ENCODE peak calls at places on chromosomes 3 and 15, in five cellular contexts. H, D, B, M and L are unnamed samples.

GRCh38 chr15:85625856-85626255 is 168.9 kb downstream of the KLHL25 start:
- DNase-seq in H (no peak), D (no peak), B (no peak), M (no peak), L (no peak)

GRCh38 chr15:85764649-85765277 is 30.0 kb downstream of the KLHL25 start:
- DNase-seq in H (no peak), D (no peak), B (no peak), M (no peak), L (no peak)

GRCh38 chr3:171950373-171950772 is 89.0 kb upstream of the FNDC3B start:
- DNase-seq in H (no peak), D (no peak), B (peak), M (no peak), L (no peak)

GRCh38 chr3:188358787-188359493 is 205.0 kb downstream of the LPP start:
- DNase-seq in H (no peak), D (no peak), B (no peak), M (no peak), L (no peak)

GRCh38 chr3:126883241-126883640 is 99.7 kb upstream of the PLXNA1 start:
- DNase-seq in H (peak), D (no peak), B (no peak), M (no peak), L (no peak)

GRCh38 chr15:98853593-98854420 is 153.8 kb downstream of the PGPEP1L start:
- DNase-seq in H (no peak), D (peak), B (peak), M (no peak), L (no peak)

GRCh38 chr3:46709721-46710120 is 7.9 kb downstream of the PRSS50 start:
- DNase-seq in H (no peak), D (peak), B (no peak), M (no peak), L (no peak)

GRCh38 chr3:164377466-164377865 is 700.8 kb downstream of the SI start:
- DNase-seq in H (no peak), D (no peak), B (peak), M (no peak), L (no peak)

GRCh38 chr15:30958219-30958618 is 33.2 kb downstream of the MTMR10 start:
- DNase-seq in H (no peak), D (no peak), B (no peak), M (no peak), L (no peak)

GRCh38 chr3:14775011-14775410 is 43.8 kb upstream of the FGD5 start:
- DNase-seq in H (no peak), D (peak), B (no peak), M (no peak), L (no peak)

GRCh38 chr3:10494180-10494579 is 11.2 kb downstream of the ATP2B2 start:
- DNase-seq in H (no peak), D (no peak), B (no peak), M (no peak), L (no peak)

GRCh38 chr15:38461089-38461833 is 7.3 kb downstream of the FAM98B start:
- DNase-seq in H (no peak), D (no peak), B (peak), M (no peak), L (no peak)

GRCh38 chr3:113606539-113607218 is 74.3 kb downstream of the SIDT1 start:
- DNase-seq in H (no peak), D (no peak), B (no peak), M (no peak), L (no peak)

GRCh38 chr3:10471337-10471721 is 34.1 kb downstream of the ATP2B2 start:
- DNase-seq in H (no peak), D (no peak), B (no peak), M (no peak), L (no peak)

GRCh38 chr15:76376029-76376428 is 39.5 kb downstream of the ISL2 start:
- DNase-seq in H (no peak), D (no peak), B (no peak), M (peak), L (no peak)

GRCh38 chr15:37104413-37105392 is 4.4 kb upstream of the MEIS2 start:
- DNase-seq in H (no peak), D (no peak), B (no peak), M (no peak), L (no peak)

GRCh38 chr3:107956991-107957467 is 133.8 kb downstream of the CD47 start:
- DNase-seq in H (peak), D (peak), B (no peak), M (peak), L (no peak)

GRCh38 chr3:132661120-132661519 is 991 bp downstream of the UBA5 start:
- DNase-seq in H (no peak), D (no peak), B (no peak), M (no peak), L (no peak)

GRCh38 chr3:35602395-35602936 is 36.9 kb upstream of the ARPP21 start:
- DNase-seq in H (no peak), D (no peak), B (no peak), M (no peak), L (no peak)

GRCh38 chr3:186220365-186220764 is 111.5 kb upstream of the ETV5 start:
- DNase-seq in H (no peak), D (no peak), B (peak), M (no peak), L (no peak)

GRCh38 chr3:101643861-101644613 is 32.9 kb downstream of the ZBTB11 start:
- DNase-seq in H (peak), D (no peak), B (peak), M (no peak), L (no peak)

GRCh38 chr15:76217029-76217866 is 94.0 kb downstream of the ETFA start:
- DNase-seq in H (peak), D (no peak), B (peak), M (no peak), L (no peak)

GRCh38 chr15:45473068-45473467 is 49.5 kb downstream of the SLC30A4 start:
- DNase-seq in H (no peak), D (no peak), B (no peak), M (no peak), L (no peak)

GRCh38 chr3:157290761-157291160 is 130.8 kb upstream of the CCNL1 start:
- DNase-seq in H (peak), D (no peak), B (peak), M (no peak), L (no peak)

GRCh38 chr3:186283651-186284445 is 78.2 kb downstream of the DGKG start:
- DNase-seq in H (peak), D (no peak), B (peak), M (no peak), L (no peak)

GRCh38 chr3:44318929-44319328 is 19.6 kb upstream of the TCAIM start:
- DNase-seq in H (no peak), D (no peak), B (peak), M (no peak), L (no peak)

GRCh38 chr15:99014803-99015676 is 7.4 kb upstream of the PGPEP1L start:
- DNase-seq in H (no peak), D (peak), B (peak), M (peak), L (peak)

GRCh38 chr3:169662215-169663070 is 1.1 kb downstream of the MECOM start:
- DNase-seq in H (no peak), D (peak), B (peak), M (peak), L (peak)

GRCh38 chr3:157542711-157543485 is 39.7 kb upstream of the VEPH1 start:
- DNase-seq in H (no peak), D (peak), B (peak), M (peak), L (peak)

GRCh38 chr3:46938118-46938517 is 38.4 kb downstream of the CCDC12 start:
- DNase-seq in H (no peak), D (peak), B (no peak), M (no peak), L (no peak)

GRCh38 chr3:128316456-128316855 is 150.2 kb downstream of the DNAJB8 start:
- DNase-seq in H (no peak), D (peak), B (no peak), M (no peak), L (no peak)

GRCh38 chr3:63467392-63467791 is 185.1 kb upstream of the SNTN start:
- DNase-seq in H (no peak), D (no peak), B (no peak), M (no peak), L (no peak)

GRCh38 chr15:58393196-58393790 is 38.5 kb upstream of the LIPC start:
- DNase-seq in H (no peak), D (no peak), B (no peak), M (no peak), L (no peak)

DNA sequence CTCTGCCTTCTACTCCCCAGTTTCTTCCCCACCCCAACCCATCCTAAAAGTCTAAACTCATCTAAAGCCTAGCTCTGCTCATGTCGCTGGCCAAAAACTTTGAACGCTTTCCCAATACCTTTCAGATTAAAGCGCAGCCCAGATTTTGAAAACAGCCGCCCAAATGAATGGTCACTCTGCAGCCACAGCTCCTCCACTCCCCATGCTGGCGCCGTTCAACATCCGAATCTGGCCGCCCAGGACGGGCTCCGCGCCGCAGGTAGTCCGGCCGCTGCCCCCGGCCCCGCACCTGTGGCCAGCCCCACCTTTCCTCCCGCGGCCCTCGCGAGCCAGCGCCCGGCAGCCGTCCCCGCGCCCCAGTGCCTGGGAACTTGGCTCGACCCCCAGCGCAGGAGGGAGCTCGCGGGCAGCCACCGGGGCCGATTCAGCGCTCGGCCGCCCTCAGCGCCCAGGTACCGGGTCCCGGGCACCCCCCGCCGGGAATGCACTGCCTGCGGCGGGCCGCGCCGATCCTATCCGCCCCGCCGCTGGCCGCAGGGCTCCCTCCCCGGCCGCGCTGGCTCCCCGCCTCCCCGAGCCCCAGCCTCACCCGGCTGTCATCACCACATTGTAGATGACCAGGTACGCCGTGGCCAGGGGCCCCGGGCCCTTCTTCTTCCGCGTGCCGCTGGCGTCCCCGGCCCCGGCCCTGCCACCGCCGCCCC is 417 bp downstream of the HACD2 start:
- DNase-seq in H (no peak), D (no peak), B (peak), M (no peak), L (peak)
- TF ChIP-seq CTCF in H (no peak), D (peak), B (peak), M (no peak), L (no peak)

GRCh38 chr15:65182538-65182937 is 2.6 kb downstream of the CLPX start:
- DNase-seq in H (no peak), D (no peak), B (no peak), M (no peak), L (no peak)

GRCh38 chr15:65180167-65180566 is 5.0 kb downstream of the CLPX start:
- DNase-seq in H (no peak), D (no peak), B (no peak), M (no peak), L (no peak)

GRCh38 chr15:65184305-65184943 is 718 bp downstream of the CLPX start:
- DNase-seq in H (no peak), D (peak), B (peak), M (peak), L (peak)

GRCh38 chr15:65184944-65185717 is at the start of gene CLPX:
- DNase-seq in H (peak), D (peak), B (peak), M (peak), L (peak)

GRCh38 chr15:65183847-65184159 is 1.3 kb downstream of the CLPX start:
- DNase-seq in H (no peak), D (no peak), B (no peak), M (no peak), L (no peak)
- TF ChIP-seq CTCF in H (no peak), D (no peak), B (no peak), M (no peak), L (no peak)

GRCh38 chr15:75202251-75203016 is 752 bp downstream of the C15orf39 start:
- DNase-seq in H (peak), D (peak), B (peak), M (peak), L (peak)
- TF ChIP-seq CTCF in H (no peak), D (no peak), B (no peak), M (no peak), L (peak)

GRCh38 chr3:73188707-73189106 is 127.2 kb downstream of the EBLN2 start:
- DNase-seq in H (no peak), D (no peak), B (no peak), M (no peak), L (no peak)

DNA sequence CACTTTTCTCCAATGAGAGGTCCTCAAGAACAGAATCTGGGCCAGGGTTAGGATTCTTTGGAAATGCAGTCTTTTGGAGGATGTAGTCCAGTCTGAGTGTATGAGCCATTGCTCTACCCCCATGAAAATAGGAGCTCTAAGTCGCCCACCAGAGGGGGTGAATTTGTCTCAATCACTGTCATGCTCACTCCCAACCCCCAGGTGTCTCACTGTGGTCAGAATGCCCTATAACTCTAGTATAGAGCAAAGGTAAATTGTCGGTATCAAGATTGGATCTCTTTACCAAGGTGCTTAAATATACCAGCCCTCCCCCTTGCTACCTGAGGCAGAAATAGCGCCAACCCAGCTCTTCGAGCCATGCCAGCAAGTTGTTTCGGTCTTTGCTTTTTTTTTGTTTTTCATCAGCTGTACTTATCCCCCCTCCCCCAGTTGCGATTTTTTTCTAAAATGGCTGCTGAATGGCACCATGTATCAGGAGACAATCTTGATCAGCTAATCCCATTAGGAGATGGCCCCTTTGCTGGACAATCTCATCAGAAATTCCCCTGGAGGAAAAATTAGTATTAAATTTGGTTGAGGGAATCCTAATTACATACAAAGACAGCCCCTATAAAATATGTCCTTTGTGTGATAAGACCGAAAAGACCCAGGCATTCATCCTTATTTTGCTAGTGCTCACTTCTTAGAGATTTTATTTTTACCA is 130.7 kb downstream of the EBLN2 start:
- DNase-seq in H (no peak), D (no peak), B (peak), M (no peak), L (peak)
- TF ChIP-seq CTCF in H (peak), D (no peak), B (peak), M (no peak), L (peak)